ENCODE peak calls at places on chromosome 22, in ten cellular contexts. Y is HFFc6; S is renal cortical epithelial cell; G is HFF-Myc; U is HEK293T; F is fibroblast of lung; H is stimulated activated CD8-positive, alpha-beta memory T cell treated with anti-CD3 and anti-CD28 coated beads, Interleukin-4, amount 100 ng/mL, for 24 hours; E is epithelial cell of esophagus; X is NCI-H1105; B is fibroblast of pulmonary artery. J is an unnamed sample.

GRCh38 chr22:43546186-43546585 is 134.4 kb downstream of the MPPED1 start:
- DNase-seq in Y (no peak), S (no peak), G (no peak), U (no peak), F (no peak), H (no peak), E (no peak), X (no peak), B (no peak), J (no peak)

GRCh38 chr22:42931421-42932196 is 74.5 kb upstream of the ARFGAP3 start:
- DNase-seq in Y (no peak), S (no peak), G (no peak), U (no peak), F (no peak), H (no peak), E (no peak), X (no peak), B (peak), J (no peak)

GRCh38 chr22:48785792-48786678 is 1041.6 kb downstream of the BRD1 start:
- DNase-seq in Y (no peak), S (no peak), G (no peak), U (no peak), F (no peak), H (no peak), E (no peak), X (no peak), B (no peak), J (no peak)

GRCh38 chr22:29150701-29151100 is 55.0 kb upstream of the EMID1 start:
- DNase-seq in Y (no peak), S (no peak), G (no peak), U (no peak), F (no peak), H (no peak), E (no peak), X (no peak), B (no peak), J (no peak)

GRCh38 chr22:39502789-39503464 is 837 bp downstream of the MIEF1 start:
- DNase-seq in Y (no peak), S (no peak), G (no peak), U (no peak), F (no peak), H (no peak), E (no peak), X (no peak), B (no peak), J (no peak)

GRCh38 chr22:50200333-50201190 is at the start of gene SELENOO:
- DNase-seq in Y (peak), S (peak), G (peak), U (peak), F (peak), H (peak), E (peak), X (peak), B (peak), J (peak)

GRCh38 chr22:42754658-42755057 is 34.0 kb upstream of the A4GALT start:
- DNase-seq in Y (peak), S (no peak), G (no peak), U (no peak), F (peak), H (no peak), E (peak), X (no peak), B (peak), J (peak)

GRCh38 chr22:45889539-45890350 is 87.2 kb downstream of the WNT7B start:
- DNase-seq in Y (no peak), S (no peak), G (no peak), U (no peak), F (peak), H (no peak), E (no peak), X (no peak), B (no peak), J (no peak)

GRCh38 chr22:37731804-37732471 is 35.1 kb downstream of the TRIOBP start:
- DNase-seq in Y (no peak), S (peak), G (no peak), U (no peak), F (no peak), H (no peak), E (no peak), X (no peak), B (no peak), J (no peak)

GRCh38 chr22:44710474-44711235 is 8.7 kb downstream of the PRR5 start:
- DNase-seq in Y (no peak), S (no peak), G (no peak), U (no peak), F (no peak), H (no peak), E (peak), X (peak), B (no peak), J (no peak)

GRCh38 chr22:46703166-46703995 is 34.7 kb downstream of the CERK start:
- DNase-seq in Y (no peak), S (no peak), G (no peak), U (no peak), F (no peak), H (no peak), E (no peak), X (no peak), B (no peak), J (no peak)

GRCh38 chr22:37742374-37743092 is 45.7 kb downstream of the TRIOBP start:
- DNase-seq in Y (peak), S (peak), G (no peak), U (no peak), F (peak), H (no peak), E (peak), X (no peak), B (peak), J (peak)

GRCh38 chr22:43853328-43853931 is 8.9 kb downstream of the SULT4A1 start:
- DNase-seq in Y (no peak), S (no peak), G (no peak), U (no peak), F (no peak), H (no peak), E (no peak), X (no peak), B (no peak), J (peak)

GRCh38 chr22:43098356-43098755 is 9.2 kb upstream of the TTLL1 start:
- DNase-seq in Y (no peak), S (no peak), G (no peak), U (no peak), F (no peak), H (no peak), E (peak), X (no peak), B (peak), J (no peak)

GRCh38 chr22:19113429-19113828 is 8.8 kb downstream of the DGCR2 start:
- DNase-seq in Y (no peak), S (no peak), G (no peak), U (no peak), F (no peak), H (no peak), E (no peak), X (no peak), B (no peak), J (no peak)

GRCh38 chr22:40323681-40324083 is 22.6 kb upstream of the ADSL start:
- DNase-seq in Y (no peak), S (no peak), G (no peak), U (no peak), F (no peak), H (no peak), E (no peak), X (no peak), B (no peak), J (no peak)

GRCh38 chr22:49087163-49087562 is 740.5 kb downstream of the BRD1 start:
- DNase-seq in Y (no peak), S (no peak), G (no peak), U (no peak), F (no peak), H (no peak), E (no peak), X (no peak), B (no peak), J (no peak)

GRCh38 chr22:28442951-28443876 is 236.4 kb downstream of the TTC28 start:
- DNase-seq in Y (peak), S (peak), G (no peak), U (peak), F (peak), H (no peak), E (peak), X (no peak), B (peak), J (peak)

GRCh38 chr22:45784357-45785277 is 113.0 kb downstream of the ATXN10 start:
- DNase-seq in Y (no peak), S (peak), G (no peak), U (no peak), F (no peak), H (no peak), E (no peak), X (no peak), B (no peak), J (no peak)

GRCh38 chr22:47625531-47626427 is 863.3 kb downstream of the TBC1D22A start:
- DNase-seq in Y (no peak), S (no peak), G (no peak), U (no peak), F (no peak), H (no peak), E (no peak), X (no peak), B (no peak), J (no peak)

GRCh38 chr22:46079861-46080821 is 70.2 kb upstream of the PPARA start:
- DNase-seq in Y (peak), S (no peak), G (no peak), U (no peak), F (peak), H (no peak), E (peak), X (peak), B (no peak), J (peak)

GRCh38 chr22:37636186-37636948 is 3.1 kb upstream of the SH3BP1 start:
- DNase-seq in Y (peak), S (peak), G (peak), U (no peak), F (peak), H (no peak), E (no peak), X (no peak), B (peak), J (peak)

GRCh38 chr22:31083923-31084810 is 3.0 kb downstream of the SMTN start:
- DNase-seq in Y (no peak), S (peak), G (no peak), U (no peak), F (no peak), H (no peak), E (no peak), X (no peak), B (no peak), J (no peak)

GRCh38 chr22:27137809-27138400 is 480.5 kb downstream of the MIAT start:
- DNase-seq in Y (no peak), S (no peak), G (no peak), U (no peak), F (peak), H (no peak), E (no peak), X (no peak), B (no peak), J (no peak)

GRCh38 chr22:20571078-20571503 is 63.7 kb downstream of the MED15 start:
- DNase-seq in Y (no peak), S (no peak), G (no peak), U (no peak), F (no peak), H (no peak), E (no peak), X (no peak), B (no peak), J (no peak)

GRCh38 chr22:30538280-30538679 is 8.3 kb downstream of the SEC14L6 start:
- DNase-seq in Y (peak), S (no peak), G (peak), U (no peak), F (peak), H (no peak), E (peak), X (no peak), B (peak), J (peak)

GRCh38 chr22:28892175-28892731 is 8.9 kb downstream of the ZNRF3 start:
- DNase-seq in Y (no peak), S (no peak), G (no peak), U (no peak), F (no peak), H (no peak), E (peak), X (no peak), B (no peak), J (no peak)

GRCh38 chr22:38696606-38697005 is 4.1 kb downstream of the JOSD1 start:
- DNase-seq in Y (peak), S (peak), G (peak), U (no peak), F (peak), H (no peak), E (peak), X (no peak), B (peak), J (peak)

GRCh38 chr22:42697542-42698013 is 23.1 kb downstream of the A4GALT start:
- DNase-seq in Y (peak), S (peak), G (peak), U (no peak), F (peak), H (no peak), E (peak), X (no peak), B (peak), J (peak)

GRCh38 chr22:31881198-31881597 is 63.1 kb upstream of the YWHAH start:
- DNase-seq in Y (no peak), S (no peak), G (no peak), U (no peak), F (no peak), H (no peak), E (peak), X (no peak), B (no peak), J (no peak)

GRCh38 chr22:44620129-44620840 is 81.7 kb upstream of the PRR5 start:
- DNase-seq in Y (no peak), S (no peak), G (no peak), U (no peak), F (peak), H (peak), E (peak), X (peak), B (peak), J (no peak)

GRCh38 chr22:49255154-49255553 is 572.5 kb downstream of the BRD1 start:
- DNase-seq in Y (no peak), S (no peak), G (no peak), U (no peak), F (no peak), H (no peak), E (no peak), X (no peak), B (no peak), J (no peak)

GRCh38 chr22:23272834-23273233 is 92.5 kb downstream of the BCR start:
- DNase-seq in Y (no peak), S (no peak), G (no peak), U (no peak), F (no peak), H (no peak), E (no peak), X (no peak), B (no peak), J (no peak)

GRCh38 chr22:39351689-39352214 is 2.0 kb downstream of the SYNGR1 start:
- DNase-seq in Y (peak), S (peak), G (no peak), U (no peak), F (peak), H (no peak), E (peak), X (no peak), B (no peak), J (no peak)

GRCh38 chr22:17578129-17578754 is 14.9 kb downstream of the SLC25A18 start:
- DNase-seq in Y (peak), S (peak), G (no peak), U (no peak), F (peak), H (no peak), E (peak), X (no peak), B (peak), J (no peak)

GRCh38 chr22:37566329-37566837 is 6.1 kb downstream of the CDC42EP1 start:
- DNase-seq in Y (no peak), S (no peak), G (no peak), U (no peak), F (no peak), H (peak), E (no peak), X (no peak), B (no peak), J (no peak)

GRCh38 chr22:45903355-45904149 is 73.4 kb downstream of the WNT7B start:
- DNase-seq in Y (peak), S (peak), G (no peak), U (no peak), F (peak), H (no peak), E (peak), X (no peak), B (peak), J (peak)

GRCh38 chr22:46443850-46444389 is 93.5 kb downstream of the CELSR1 start:
- DNase-seq in Y (no peak), S (peak), G (no peak), U (no peak), F (no peak), H (no peak), E (no peak), X (no peak), B (no peak), J (no peak)

GRCh38 chr22:29641052-29641780 is 37.8 kb downstream of the NF2 start:
- DNase-seq in Y (peak), S (no peak), G (no peak), U (peak), F (no peak), H (no peak), E (no peak), X (no peak), B (no peak), J (no peak)

J was measured in NCI-H226.